ENCODE peak calls at places on chromosome 16, in eight cellular contexts. One of them, this sample, is unnamed.

GRCh38 chr16:81808933-81809480 is 29.9 kb downstream of the PLCG2 start:
- DNase-seq in prostate gland: no peak
- DNase-seq in psoas muscle: no peak
- DNase-seq in astrocyte of the cerebellum: no peak
- DNase-seq in hepatocyte: peak
- DNase-seq in sigmoid colon: no peak
- DNase-seq in A549: no peak
- DNase-seq in kidney epithelial cell: no peak
- DNase-seq in this sample: no peak

GRCh38 chr16:67277294-67277998 is 1.9 kb upstream of the PLEKHG4 start:
- DNase-seq in psoas muscle: peak
- DNase-seq in sigmoid colon: peak
- DNase-seq in astrocyte of the cerebellum: peak
- DNase-seq in prostate gland: no peak
- DNase-seq in hepatocyte: peak
- DNase-seq in kidney epithelial cell: peak
- DNase-seq in A549: peak
- DNase-seq in this sample: peak

GRCh38 chr16:75629132-75629531 is 6.1 kb upstream of the ADAT1 start:
- DNase-seq in astrocyte of the cerebellum: no peak
- DNase-seq in hepatocyte: no peak
- DNase-seq in sigmoid colon: no peak
- DNase-seq in kidney epithelial cell: no peak
- DNase-seq in prostate gland: no peak
- DNase-seq in psoas muscle: no peak
- DNase-seq in A549: no peak
- DNase-seq in this sample: no peak

GRCh38 chr16:22205577-22206012 is 483 bp upstream of the EEF2K start:
- DNase-seq in A549: no peak
- DNase-seq in hepatocyte: no peak
- DNase-seq in psoas muscle: no peak
- DNase-seq in kidney epithelial cell: no peak
- DNase-seq in prostate gland: no peak
- DNase-seq in astrocyte of the cerebellum: no peak
- DNase-seq in sigmoid colon: no peak
- DNase-seq in this sample: no peak

GRCh38 chr16:24858219-24859041 is 12.7 kb downstream of the SLC5A11 start:
- DNase-seq in prostate gland: no peak
- DNase-seq in psoas muscle: no peak
- DNase-seq in hepatocyte: peak
- DNase-seq in A549: peak
- DNase-seq in sigmoid colon: peak
- DNase-seq in astrocyte of the cerebellum: peak
- DNase-seq in kidney epithelial cell: no peak
- DNase-seq in this sample: no peak

GRCh38 chr16:9706217-9706616 is 476.0 kb downstream of the GRIN2A start:
- DNase-seq in prostate gland: no peak
- DNase-seq in kidney epithelial cell: no peak
- DNase-seq in psoas muscle: no peak
- DNase-seq in hepatocyte: no peak
- DNase-seq in A549: no peak
- DNase-seq in astrocyte of the cerebellum: peak
- DNase-seq in sigmoid colon: no peak
- DNase-seq in this sample: no peak

GRCh38 chr16:19114359-19115147 is 789 bp downstream of the ITPRIPL2 start:
- DNase-seq in kidney epithelial cell: no peak
- DNase-seq in sigmoid colon: peak
- DNase-seq in A549: peak
- DNase-seq in psoas muscle: peak
- DNase-seq in prostate gland: peak
- DNase-seq in astrocyte of the cerebellum: no peak
- DNase-seq in hepatocyte: peak
- DNase-seq in this sample: no peak

GRCh38 chr16:86252596-86252995 is 257.7 kb upstream of the FOXF1 start:
- DNase-seq in psoas muscle: no peak
- DNase-seq in kidney epithelial cell: no peak
- DNase-seq in hepatocyte: peak
- DNase-seq in sigmoid colon: no peak
- DNase-seq in astrocyte of the cerebellum: no peak
- DNase-seq in A549: peak
- DNase-seq in prostate gland: no peak
- DNase-seq in this sample: no peak

GRCh38 chr16:25959216-25959615 is 267.5 kb downstream of the HS3ST4 start:
- DNase-seq in kidney epithelial cell: no peak
- DNase-seq in prostate gland: no peak
- DNase-seq in sigmoid colon: no peak
- DNase-seq in psoas muscle: no peak
- DNase-seq in astrocyte of the cerebellum: no peak
- DNase-seq in A549: no peak
- DNase-seq in hepatocyte: peak
- DNase-seq in this sample: no peak

GRCh38 chr16:6204941-6205340 is 1107.3 kb upstream of the EEF2KMT start:
- DNase-seq in astrocyte of the cerebellum: no peak
- DNase-seq in hepatocyte: no peak
- DNase-seq in A549: no peak
- DNase-seq in sigmoid colon: no peak
- DNase-seq in psoas muscle: no peak
- DNase-seq in prostate gland: no peak
- DNase-seq in kidney epithelial cell: no peak
- DNase-seq in this sample: no peak

GRCh38 chr16:11689031-11689840 is 21.0 kb downstream of the SNN start:
- DNase-seq in sigmoid colon: peak
- DNase-seq in prostate gland: no peak
- DNase-seq in psoas muscle: no peak
- DNase-seq in hepatocyte: no peak
- DNase-seq in astrocyte of the cerebellum: no peak
- DNase-seq in A549: no peak
- DNase-seq in kidney epithelial cell: no peak
- DNase-seq in this sample: no peak

GRCh38 chr16:85316321-85316919 is 204.1 kb upstream of the CIBAR2 start:
- DNase-seq in A549: peak
- DNase-seq in kidney epithelial cell: no peak
- DNase-seq in psoas muscle: peak
- DNase-seq in sigmoid colon: no peak
- DNase-seq in hepatocyte: peak
- DNase-seq in prostate gland: peak
- DNase-seq in astrocyte of the cerebellum: no peak
- DNase-seq in this sample: no peak

GRCh38 chr16:51509336-51509735 is 358.3 kb upstream of the SALL1 start:
- DNase-seq in prostate gland: no peak
- DNase-seq in A549: peak
- DNase-seq in astrocyte of the cerebellum: no peak
- DNase-seq in sigmoid colon: no peak
- DNase-seq in kidney epithelial cell: no peak
- DNase-seq in psoas muscle: no peak
- DNase-seq in hepatocyte: no peak
- DNase-seq in this sample: no peak

GRCh38 chr16:31108035-31108793 is at the start of gene BCKDK:
- DNase-seq in psoas muscle: peak
- DNase-seq in hepatocyte: peak
- DNase-seq in kidney epithelial cell: no peak
- DNase-seq in astrocyte of the cerebellum: no peak
- DNase-seq in prostate gland: peak
- DNase-seq in sigmoid colon: peak
- DNase-seq in A549: peak
- DNase-seq in this sample: no peak

GRCh38 chr16:31106509-31107464 is 1.4 kb upstream of the BCKDK start:
- DNase-seq in astrocyte of the cerebellum: no peak
- DNase-seq in hepatocyte: peak
- DNase-seq in sigmoid colon: no peak
- DNase-seq in prostate gland: no peak
- DNase-seq in A549: no peak
- DNase-seq in psoas muscle: peak
- DNase-seq in kidney epithelial cell: no peak
- DNase-seq in this sample: no peak

GRCh38 chr16:31108794-31109558 is 790 bp downstream of the BCKDK start:
- DNase-seq in psoas muscle: no peak
- DNase-seq in prostate gland: no peak
- DNase-seq in hepatocyte: peak
- DNase-seq in astrocyte of the cerebellum: no peak
- DNase-seq in sigmoid colon: no peak
- DNase-seq in A549: no peak
- DNase-seq in kidney epithelial cell: no peak
- DNase-seq in this sample: no peak

GRCh38 chr16:31107465-31107867 is 720 bp upstream of the BCKDK start:
- DNase-seq in kidney epithelial cell: no peak
- DNase-seq in hepatocyte: peak
- DNase-seq in sigmoid colon: no peak
- DNase-seq in A549: no peak
- DNase-seq in astrocyte of the cerebellum: no peak
- DNase-seq in prostate gland: no peak
- DNase-seq in psoas muscle: no peak
- DNase-seq in this sample: no peak

DNA sequence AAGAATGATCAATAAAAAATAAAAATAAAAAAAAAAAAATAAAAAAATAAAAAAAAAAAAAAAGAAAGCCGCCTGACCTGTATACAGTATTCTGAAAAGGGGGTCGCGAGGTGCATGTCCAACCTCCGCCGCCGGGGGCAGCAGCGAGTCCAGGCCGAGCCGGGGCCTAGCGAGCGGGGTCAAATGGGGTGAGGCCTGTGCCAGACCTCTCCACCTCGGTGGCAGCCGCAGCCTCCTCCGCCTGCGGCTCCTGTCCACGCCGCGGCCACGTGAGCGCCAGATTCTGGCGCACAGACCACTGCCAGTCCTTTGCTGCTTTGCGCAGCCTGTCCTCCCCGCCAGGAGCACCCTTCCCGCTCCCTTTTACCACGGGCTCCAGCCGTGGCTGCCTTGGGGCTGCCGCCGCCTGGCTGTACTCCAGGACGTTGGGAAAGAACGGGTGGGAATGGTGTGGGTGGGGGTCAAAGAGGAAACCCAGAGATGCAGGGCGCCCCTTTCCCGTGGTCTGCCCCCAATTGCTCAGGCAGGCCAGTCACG is 2.4 kb upstream of the BCKDK start:
- DNase-seq in prostate gland: peak
- DNase-seq in A549: peak
- DNase-seq in psoas muscle: peak
- DNase-seq in sigmoid colon: peak
- DNase-seq in kidney epithelial cell: no peak
- DNase-seq in astrocyte of the cerebellum: no peak
- DNase-seq in hepatocyte: peak
- DNase-seq in this sample: peak
- H3K4me3 ChIP-seq in prostate gland: no peak
- H3K4me3 ChIP-seq in A549: peak
- H3K4me3 ChIP-seq in psoas muscle: peak
- H3K4me3 ChIP-seq in sigmoid colon: peak
- H3K4me3 ChIP-seq in kidney epithelial cell: no peak
- H3K4me3 ChIP-seq in astrocyte of the cerebellum: no peak
- H3K4me3 ChIP-seq in hepatocyte: no peak
- H3K4me3 ChIP-seq in this sample: no peak

DNA sequence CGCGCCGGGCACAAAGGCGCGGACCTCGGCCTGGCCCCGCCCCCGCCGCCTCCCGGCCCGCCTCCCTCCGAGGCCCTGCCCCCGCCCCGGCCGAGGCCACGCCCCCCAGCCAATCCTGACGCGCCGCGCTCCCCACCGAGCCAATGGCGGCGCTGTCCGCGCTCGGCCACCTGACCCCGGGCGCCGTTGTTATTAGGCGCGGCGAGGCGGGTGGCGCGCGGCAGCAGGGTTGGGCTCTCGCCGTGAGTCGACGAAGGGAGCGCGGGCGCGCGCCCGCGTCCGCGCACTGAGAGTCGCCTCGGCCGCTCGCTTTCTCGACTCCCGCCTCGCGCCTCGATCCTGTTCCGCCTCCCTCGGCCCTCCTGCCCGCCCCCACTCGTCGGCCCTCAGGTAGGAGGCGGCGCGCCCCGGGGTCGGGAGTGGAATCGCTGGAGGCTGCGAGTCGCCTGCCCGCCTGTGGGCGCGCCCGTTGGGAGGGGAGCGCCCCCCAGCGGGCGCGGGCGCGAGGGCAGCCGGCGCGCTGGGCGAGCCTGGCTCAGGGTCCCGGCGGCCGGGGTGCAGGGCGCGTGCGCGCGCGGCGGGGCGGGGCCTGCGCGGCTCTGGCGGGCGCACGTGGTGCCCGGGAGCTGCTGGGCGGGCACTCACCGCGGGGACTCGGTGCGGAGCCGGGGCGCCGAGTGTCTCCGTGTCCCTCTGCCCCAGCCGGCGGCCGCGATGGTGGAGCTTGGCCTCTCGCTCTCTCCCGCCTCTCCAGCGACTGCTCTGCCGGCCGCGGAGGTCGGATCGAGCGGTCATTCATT is 405 bp upstream of the CBLN1 start:
- DNase-seq in sigmoid colon: peak
- DNase-seq in A549: peak
- DNase-seq in hepatocyte: peak
- DNase-seq in prostate gland: peak
- DNase-seq in psoas muscle: peak
- DNase-seq in astrocyte of the cerebellum: no peak
- DNase-seq in kidney epithelial cell: no peak
- DNase-seq in this sample: peak
- TF ChIP-seq CTCF in sigmoid colon: peak
- TF ChIP-seq CTCF in A549: peak
- TF ChIP-seq CTCF in hepatocyte: peak
- TF ChIP-seq CTCF in prostate gland: no peak
- TF ChIP-seq CTCF in psoas muscle: peak
- TF ChIP-seq CTCF in astrocyte of the cerebellum: no peak
- TF ChIP-seq CTCF in kidney epithelial cell: no peak
- TF ChIP-seq CTCF in this sample: no peak

GRCh38 chr16:46875243-46875642 is 8.9 kb upstream of the GPT2 start:
- DNase-seq in A549: no peak
- DNase-seq in astrocyte of the cerebellum: no peak
- DNase-seq in psoas muscle: no peak
- DNase-seq in hepatocyte: no peak
- DNase-seq in prostate gland: no peak
- DNase-seq in sigmoid colon: no peak
- DNase-seq in kidney epithelial cell: no peak
- DNase-seq in this sample: no peak
- H3K4me3 ChIP-seq in A549: no peak
- H3K4me3 ChIP-seq in astrocyte of the cerebellum: no peak
- H3K4me3 ChIP-seq in psoas muscle: no peak
- H3K4me3 ChIP-seq in hepatocyte: no peak
- H3K4me3 ChIP-seq in prostate gland: no peak
- H3K4me3 ChIP-seq in sigmoid colon: no peak
- H3K4me3 ChIP-seq in kidney epithelial cell: no peak
- H3K4me3 ChIP-seq in this sample: no peak

DNA sequence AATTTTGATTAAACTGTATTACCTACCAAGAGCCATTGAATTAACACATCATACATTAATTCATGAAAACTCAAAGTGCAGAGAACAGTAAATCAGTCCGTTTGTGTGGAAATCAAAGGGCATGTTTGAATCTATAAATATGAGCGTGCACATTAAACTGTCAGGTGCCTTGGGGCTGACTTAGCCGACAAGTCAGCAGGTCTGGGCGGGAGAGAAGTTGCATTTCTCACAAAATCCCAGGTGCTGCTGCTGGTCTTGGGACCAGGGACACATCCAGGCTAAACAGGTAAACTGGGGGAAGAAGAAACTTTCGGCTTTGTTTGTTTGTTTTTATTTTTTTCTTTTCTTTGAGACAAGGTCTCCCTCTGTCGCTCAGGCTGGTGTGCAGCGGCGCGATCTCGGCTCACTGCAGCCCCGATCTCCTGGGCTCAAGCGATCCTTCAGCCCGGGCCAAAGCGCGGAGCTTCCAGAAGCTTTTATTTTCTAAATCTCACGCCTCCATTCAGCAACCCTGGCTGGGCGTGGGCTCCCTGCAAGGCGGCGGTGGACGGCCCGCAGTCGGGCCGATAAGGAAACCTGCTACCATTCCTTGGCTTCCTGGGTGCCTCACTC is 213.9 kb downstream of the MRTFB start:
- DNase-seq in psoas muscle: peak
- DNase-seq in A549: peak
- DNase-seq in prostate gland: no peak
- DNase-seq in astrocyte of the cerebellum: peak
- DNase-seq in hepatocyte: peak
- DNase-seq in kidney epithelial cell: no peak
- DNase-seq in sigmoid colon: peak
- DNase-seq in this sample: no peak
- TF ChIP-seq CTCF in psoas muscle: peak
- TF ChIP-seq CTCF in A549: peak
- TF ChIP-seq CTCF in prostate gland: peak
- TF ChIP-seq CTCF in astrocyte of the cerebellum: peak
- TF ChIP-seq CTCF in hepatocyte: peak
- TF ChIP-seq CTCF in kidney epithelial cell: peak
- TF ChIP-seq CTCF in sigmoid colon: no peak
- TF ChIP-seq CTCF in this sample: peak

This sample was measured in HFF-Myc.